ENCODE peak calls at places on chromosomes 12 and 14, in five cellular contexts. D is right lobe of liver, T is stomach, J is astrocyte, M is foreskin keratinocyte. Z is an unnamed sample.

GRCh38 chr12:42679402-42679801 is 89.9 kb upstream of the PRICKLE1 start:
- DNase-seq in J (peak), D (no peak), T (no peak), M (peak), Z (peak)

GRCh38 chr14:23056956-23057756 is at the start of gene CDH24:
- DNase-seq in D (peak), T (peak), J (peak), M (no peak), Z (peak)

GRCh38 chr14:21087294-21088091 is 11.0 kb downstream of the ZNF219 start:
- DNase-seq in J (peak), M (peak), T (no peak), D (no peak), Z (peak)

GRCh38 chr14:85313801-85314207 is 216.1 kb upstream of the FLRT2 start:
- DNase-seq in D (no peak), M (no peak), T (no peak), J (peak), Z (peak)

GRCh38 chr12:7242176-7243101 is 53.0 kb downstream of the PEX5 start:
- DNase-seq in J (no peak), D (no peak), M (no peak), T (no peak), Z (no peak)

GRCh38 chr12:1811281-1811947 is 9.0 kb upstream of the LRTM2 start:
- DNase-seq in D (no peak), J (peak), T (no peak), M (no peak), Z (peak)

GRCh38 chr14:75905505-75905904 is 76.3 kb downstream of the TGFB3 start:
- DNase-seq in J (no peak), D (peak), M (no peak), T (peak), Z (peak)

GRCh38 chr12:114499338-114499737 is 93.4 kb upstream of the TBX5 start:
- DNase-seq in D (no peak), M (no peak), T (no peak), J (no peak), Z (peak)

GRCh38 chr12:52740591-52740990 is 36.6 kb downstream of the KRT76 start:
- DNase-seq in D (no peak), M (peak), T (no peak), J (no peak), Z (no peak)

GRCh38 chr12:17108877-17109520 is 503.0 kb upstream of the LMO3 start:
- DNase-seq in J (peak), D (no peak), M (peak), T (no peak), Z (peak)

GRCh38 chr14:23370221-23370620 is 2.4 kb upstream of the IL25 start:
- DNase-seq in M (no peak), T (no peak), J (no peak), D (no peak), Z (no peak)

GRCh38 chr12:31339831-31340622 is 14.1 kb upstream of the SINHCAF start:
- DNase-seq in J (no peak), D (no peak), M (no peak), T (no peak), Z (no peak)

GRCh38 chr12:68568878-68569569 is 41.7 kb upstream of the RAP1B start:
- DNase-seq in D (no peak), M (no peak), J (no peak), T (no peak), Z (no peak)

GRCh38 chr14:72771561-72771960 is 122.3 kb downstream of the DPF3 start:
- DNase-seq in T (no peak), J (no peak), M (no peak), D (no peak), Z (no peak)

GRCh38 chr12:122825773-122826724 is 9.2 kb upstream of the HIP1R start:
- DNase-seq in M (no peak), D (no peak), T (no peak), J (no peak), Z (peak)

GRCh38 chr12:61490732-61491498 is 769.3 kb upstream of the USP15 start:
- DNase-seq in M (peak), T (no peak), D (no peak), J (no peak), Z (peak)

GRCh38 chr12:8011331-8011730 is 21.2 kb upstream of the FOXJ2 start:
- DNase-seq in T (no peak), D (no peak), M (peak), J (peak), Z (peak)

GRCh38 chr14:99247772-99248171 is 24.2 kb downstream of the BCL11B start:
- DNase-seq in D (no peak), J (no peak), T (no peak), M (no peak), Z (no peak)

GRCh38 chr12:101608301-101609133 is 13.7 kb downstream of the MYBPC1 start:
- DNase-seq in T (peak), M (no peak), D (no peak), J (no peak), Z (no peak)

GRCh38 chr12:106632797-106633450 is 50.1 kb downstream of the RFX4 start:
- DNase-seq in D (no peak), J (no peak), T (no peak), M (no peak), Z (peak)

GRCh38 chr12:8844665-8845064 is 22.2 kb downstream of the A2ML1 start:
- DNase-seq in M (no peak), J (peak), D (peak), T (peak), Z (peak)

GRCh38 chr12:95204141-95204866 is 13.0 kb downstream of the FGD6 start:
- DNase-seq in T (peak), D (peak), J (peak), M (peak), Z (peak)

DNA sequence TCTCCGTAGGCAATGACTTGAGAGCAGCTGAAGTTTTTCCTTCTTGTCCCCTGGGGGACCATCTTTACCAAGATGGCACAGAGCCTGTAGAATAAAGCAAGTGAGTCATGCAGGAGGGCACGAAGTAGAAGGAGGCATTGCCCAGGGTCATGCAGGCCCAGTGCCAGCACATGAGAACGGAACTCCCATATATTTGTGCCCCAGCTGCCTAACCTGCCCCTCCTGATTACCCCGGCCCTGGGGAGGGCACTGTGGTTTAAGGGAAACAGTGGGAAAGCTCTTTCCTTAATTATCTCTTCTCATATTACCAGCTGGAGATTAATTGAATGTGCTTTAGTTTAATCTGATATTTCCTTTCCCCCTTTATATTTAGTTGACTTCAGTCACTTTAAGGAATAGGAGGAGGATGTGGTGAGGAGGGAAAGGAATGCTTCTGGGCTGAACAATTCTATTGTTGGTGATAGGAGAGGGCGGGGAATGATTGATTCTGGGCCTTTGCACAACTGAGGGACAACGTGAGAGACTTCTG is 51.9 kb downstream of the RASSF8 start:
- DNase-seq in M (peak), J (peak), D (no peak), T (no peak), Z (no peak)
- H3K27ac ChIP-seq in M (no peak), J (peak), D (no peak), T (peak), Z (peak)

GRCh38 chr12:97404549-97404948 is 58.1 kb upstream of the RMST start:
- DNase-seq in J (peak), M (peak), D (peak), T (peak), Z (peak)
- TF ChIP-seq CTCF in J (peak), M (peak), D (peak), T (peak), Z (peak)

DNA sequence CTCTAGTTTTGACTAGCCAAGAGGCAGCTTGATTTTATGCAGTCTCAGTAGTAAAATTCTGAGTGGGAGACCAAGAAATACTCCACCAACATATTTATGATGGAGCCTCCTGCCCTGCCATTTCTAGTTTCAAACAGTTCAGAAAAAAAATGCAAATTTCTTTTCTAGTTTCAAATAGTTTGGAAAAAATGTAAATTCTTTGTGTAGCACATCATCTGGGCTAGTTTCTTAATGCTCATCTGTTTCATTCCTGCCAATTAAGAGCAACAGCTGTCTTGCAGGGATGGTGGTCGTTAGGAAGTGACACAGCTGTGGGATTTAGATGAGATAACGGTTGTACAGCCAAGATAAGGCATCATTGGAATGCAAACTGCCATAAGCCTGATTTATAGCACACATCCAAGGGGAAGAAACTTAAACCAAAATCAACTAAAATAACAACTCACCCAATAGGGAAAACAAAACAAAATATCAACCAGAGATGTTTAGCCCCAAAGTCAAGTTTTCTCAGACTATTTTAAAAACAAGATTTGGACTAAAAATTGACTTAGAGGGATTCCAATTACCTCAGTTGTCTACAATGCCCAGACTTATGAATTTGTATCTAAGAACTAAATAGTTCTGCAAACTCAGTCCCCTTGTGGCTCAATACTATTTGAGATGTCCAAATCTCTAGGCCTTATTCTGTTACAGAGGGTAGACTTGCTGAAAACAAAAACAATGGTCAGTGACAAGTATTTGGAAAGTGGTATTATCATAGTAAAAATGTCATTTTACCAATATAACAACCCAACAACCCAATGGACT is 291.3 kb upstream of the ATP2B1 start:
- DNase-seq in D (no peak), M (no peak), J (peak), T (no peak), Z (peak)
- H3K27ac ChIP-seq in D (no peak), M (no peak), J (no peak), T (no peak), Z (no peak)

GRCh38 chr14:47208434-47208833 is 467.0 kb downstream of the MDGA2 start:
- DNase-seq in M (no peak), T (no peak), J (no peak), D (peak), Z (no peak)

GRCh38 chr14:47211263-47211662 is 464.1 kb downstream of the MDGA2 start:
- DNase-seq in J (no peak), T (no peak), M (no peak), D (no peak), Z (no peak)

GRCh38 chr14:47207636-47208035 is 467.8 kb downstream of the MDGA2 start:
- DNase-seq in J (no peak), M (no peak), T (no peak), D (no peak), Z (no peak)
- TF ChIP-seq CTCF in J (no peak), M (no peak), T (no peak), D (peak), Z (no peak)

DNA sequence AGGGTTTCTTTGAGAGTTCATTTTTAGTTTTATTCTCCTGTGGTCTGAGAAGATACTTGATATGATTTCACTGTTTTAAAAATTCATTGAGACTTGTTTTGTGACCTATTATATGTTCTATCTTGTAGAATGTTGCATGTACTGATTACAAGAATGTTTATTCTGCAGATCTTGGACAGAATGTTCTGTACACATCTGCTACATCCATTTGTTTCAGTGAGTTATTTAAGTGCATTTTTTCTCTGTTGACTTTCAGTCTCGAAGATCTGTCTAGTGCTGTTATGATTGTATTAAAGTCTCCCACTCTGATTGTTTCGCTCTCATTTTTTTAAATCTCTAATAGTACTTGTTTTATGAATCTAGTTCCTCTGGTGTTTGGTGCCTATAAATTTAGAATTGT is 1319.8 kb downstream of the TMEM121 start:
- DNase-seq in D (no peak), J (no peak), M (no peak), T (no peak), Z (no peak)
- H3K27ac ChIP-seq in D (peak), J (no peak), M (no peak), T (peak), Z (no peak)

DNA sequence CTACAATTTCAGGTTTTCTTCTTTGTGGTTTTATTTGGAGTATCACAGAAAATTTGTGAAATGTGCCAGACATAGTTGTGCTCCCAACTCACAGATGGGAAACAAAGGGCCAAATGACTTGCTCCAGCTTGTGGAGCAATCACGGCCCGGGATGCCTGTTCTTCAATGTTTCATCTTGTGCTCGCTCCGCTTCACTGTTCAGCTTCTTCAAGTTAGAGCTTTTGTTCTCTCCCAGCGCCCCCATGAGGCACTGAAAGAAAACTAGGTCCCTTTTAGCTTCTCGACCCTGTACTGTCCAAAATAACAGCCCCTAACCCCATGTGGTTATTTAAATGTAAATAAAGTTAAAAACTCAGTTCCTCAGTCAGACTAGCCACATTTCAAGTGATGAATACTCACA is 187.9 kb upstream of the STXBP6 start:
- DNase-seq in M (peak), J (no peak), D (no peak), T (no peak), Z (peak)
- TF ChIP-seq CTCF in M (peak), J (no peak), D (peak), T (no peak), Z (no peak)